ENCODE peak calls at places on chromosomes 1 and 21, in nine cellular contexts. U is Panc1, H is sigmoid colon, K is SK-N-SH, M is GM12878, D is K562, Y is transverse colon, G is prostate gland, I is GM23338. T is an unnamed sample.

GRCh38 chr1:3079381-3080093 is 10.5 kb downstream of the PRDM16 start:
- DNase-seq in D (no peak), H (no peak), G (no peak), M (no peak), K (no peak), Y (no peak), U (no peak), I (no peak), T (no peak)

GRCh38 chr1:221431068-221431651 is 310.7 kb downstream of the DUSP10 start:
- DNase-seq in I (no peak), K (no peak), D (no peak), U (no peak), M (no peak), G (no peak), Y (no peak), H (no peak), T (no peak)

GRCh38 chr1:10958614-10959013 is 53.8 kb upstream of the TARDBP start:
- DNase-seq in U (no peak), D (no peak), K (no peak), H (no peak), Y (no peak), M (no peak), I (peak; percentile 43), G (no peak), T (no peak)

GRCh38 chr1:64545118-64545916 is 75.4 kb downstream of the CACHD1 start:
- DNase-seq in H (no peak), D (no peak), G (no peak), I (no peak), U (no peak), K (no peak), M (no peak), Y (no peak), T (no peak)

GRCh38 chr1:62732327-62732726 is 44.1 kb upstream of the DOCK7 start:
- DNase-seq in M (no peak), I (no peak), H (no peak), G (no peak), D (no peak), K (no peak), Y (no peak), U (no peak), T (no peak)

GRCh38 chr1:2204384-2205190 is 10.0 kb upstream of the FAAP20 start:
- DNase-seq in M (no peak), D (peak; percentile 100), Y (peak; percentile 57), I (peak; percentile 92), K (peak; percentile 99), H (peak; percentile 94), U (no peak), G (no peak), T (peak; percentile 92)

GRCh38 chr1:100657876-100658715 is 61.4 kb upstream of the VCAM1 start:
- DNase-seq in D (no peak), U (no peak), H (no peak), Y (no peak), K (peak; percentile 7), M (no peak), I (no peak), G (no peak), T (no peak)

GRCh38 chr1:94971491-94971924 is 44.6 kb upstream of the CNN3 start:
- DNase-seq in G (no peak), Y (no peak), H (no peak), I (no peak), U (no peak), K (no peak), M (no peak), D (no peak), T (no peak)

GRCh38 chr1:31936278-31936965 is 1.7 kb downstream of the PTP4A2 start:
- DNase-seq in H (no peak), U (no peak), I (no peak), M (no peak), D (no peak), K (no peak), Y (no peak), G (no peak), T (no peak)
- H3K4me1 ChIP-seq in H (peaks cover 66% of the 10 kb centered on the region), U (peaks cover 58% of the 10 kb centered on the region), I (peaks cover 60% of the 10 kb centered on the region), M (peaks cover 29% of the 10 kb centered on the region), D (peaks cover 48% of the 10 kb centered on the region), K (peaks cover 17% of the 10 kb centered on the region), Y (peaks cover 73% of the 10 kb centered on the region), G (peaks cover 6% of the 10 kb centered on the region), T (peaks cover 81% of the 10 kb centered on the region)

DNA sequence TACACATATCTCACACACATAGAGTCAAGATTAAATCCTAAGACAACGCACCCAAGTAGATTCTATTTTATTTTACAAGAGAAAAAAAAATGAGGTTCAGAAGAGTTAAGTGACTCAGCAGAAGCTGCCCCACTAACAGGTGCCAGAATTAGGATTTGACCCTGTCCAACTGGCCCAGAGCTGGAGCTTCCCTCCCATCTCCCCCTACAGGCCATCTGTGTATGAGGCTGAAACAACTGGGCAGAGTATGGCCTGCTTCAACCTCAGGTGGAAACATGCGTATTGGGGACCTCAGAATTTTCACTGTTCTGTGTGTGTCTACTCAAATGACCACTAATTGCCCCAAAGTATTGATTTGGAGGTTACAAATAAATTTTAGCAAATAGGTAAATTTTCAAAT is 29.9 kb downstream of the PSMG1 start:
- DNase-seq in K (peak; percentile 44), Y (no peak), M (no peak), G (no peak), H (no peak), U (no peak), I (peak; percentile 51), D (peak; percentile 56), T (no peak)
- TF ChIP-seq CTCF in K (peak; percentile 52), Y (peak; percentile 13), M (peak; percentile 14), G (no peak), H (no peak), U (peak; percentile 65), I (peak; percentile 58), D (peak; percentile 67), T (no peak)

GRCh38 chr1:31261916-31262315 is 22.2 kb upstream of the NKAIN1 start:
- DNase-seq in M (no peak), D (no peak), I (no peak), U (no peak), H (no peak), G (no peak), Y (no peak), K (no peak), T (no peak)
- TF ChIP-seq POLR2AphosphoS5 in M (no peak), D (no peak), I (no peak), U (no peak), H (no peak), G (peak; percentile 67), Y (no peak), K (no peak), T (no peak)

GRCh38 chr21:45863751-45864150 is 117.8 kb upstream of the COL6A1 start:
- DNase-seq in U (no peak), G (no peak), M (no peak), I (no peak), H (no peak), D (no peak), K (no peak), Y (no peak), T (no peak)

GRCh38 chr21:45863267-45863666 is 118.3 kb upstream of the COL6A1 start:
- DNase-seq in U (no peak), I (no peak), G (no peak), K (no peak), M (no peak), H (no peak), D (no peak), Y (no peak), T (no peak)

GRCh38 chr21:45864436-45864835 is 117.1 kb upstream of the COL6A1 start:
- DNase-seq in D (no peak), I (no peak), K (no peak), U (no peak), M (no peak), Y (no peak), G (no peak), H (no peak), T (no peak)

GRCh38 chr21:45861156-45861870 is 120.3 kb upstream of the COL6A1 start:
- DNase-seq in G (no peak), Y (no peak), K (no peak), H (no peak), I (no peak), D (no peak), M (no peak), U (no peak), T (no peak)

DNA sequence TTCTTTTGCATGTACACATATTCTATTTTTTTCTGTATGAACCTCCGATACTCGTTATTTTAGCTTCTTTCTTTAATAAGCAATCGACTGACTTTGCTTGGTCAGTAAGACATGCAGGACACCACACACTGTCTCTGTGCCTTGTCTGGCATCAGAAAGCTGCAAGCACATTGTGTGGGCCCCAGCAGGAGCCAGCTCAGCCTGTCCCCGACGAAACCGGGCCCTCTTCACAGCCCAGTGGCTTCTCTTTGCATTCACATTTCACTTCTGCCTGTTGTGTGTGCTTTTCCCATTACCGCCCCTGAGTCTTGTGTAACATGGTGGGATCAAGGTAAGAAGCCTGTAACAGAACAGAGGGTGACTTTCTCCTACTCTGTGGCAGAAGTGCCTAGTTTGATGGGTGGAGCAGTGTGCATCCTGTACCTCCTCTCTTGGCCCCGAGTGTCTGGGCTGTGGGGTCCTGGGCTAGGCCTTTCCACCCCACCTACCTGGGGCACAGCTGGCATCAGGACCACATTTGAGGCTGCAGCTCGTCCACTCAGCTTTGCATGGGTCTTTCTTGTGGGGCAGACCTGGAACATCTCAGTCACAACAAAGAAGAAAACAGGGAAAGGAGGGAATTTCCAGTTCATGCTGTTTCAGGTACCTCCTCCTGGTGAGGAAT is 118.9 kb upstream of the COL6A1 start:
- DNase-seq in D (no peak), K (no peak), Y (no peak), G (no peak), U (no peak), M (no peak), I (no peak), H (no peak), T (no peak)
- H3K4me1 ChIP-seq in D (peaks cover 4% of the 10 kb centered on the region), K (peaks cover 30% of the 10 kb centered on the region), Y (no peaks in the 10 kb centered on the region), G (no peaks in the 10 kb centered on the region), U (no peaks in the 10 kb centered on the region), M (no peaks in the 10 kb centered on the region), I (no peaks in the 10 kb centered on the region), H (no peaks in the 10 kb centered on the region), T (no peaks in the 10 kb centered on the region)

GRCh38 chr1:116372651-116373444 is at the start of gene ATP1A1:
- DNase-seq in G (peak; percentile 99), M (peak; percentile 70), D (peak; percentile 97), I (peak; percentile 97), U (no peak), H (peak; percentile 98), K (peak; percentile 98), Y (peak; percentile 99), T (peak; percentile 99)
- TF ChIP-seq CTCF in G (peak; percentile 39), M (peak; percentile 16), D (no peak), I (no peak), U (no peak), H (no peak), K (no peak), Y (peak; percentile 42), T (no peak)

DNA sequence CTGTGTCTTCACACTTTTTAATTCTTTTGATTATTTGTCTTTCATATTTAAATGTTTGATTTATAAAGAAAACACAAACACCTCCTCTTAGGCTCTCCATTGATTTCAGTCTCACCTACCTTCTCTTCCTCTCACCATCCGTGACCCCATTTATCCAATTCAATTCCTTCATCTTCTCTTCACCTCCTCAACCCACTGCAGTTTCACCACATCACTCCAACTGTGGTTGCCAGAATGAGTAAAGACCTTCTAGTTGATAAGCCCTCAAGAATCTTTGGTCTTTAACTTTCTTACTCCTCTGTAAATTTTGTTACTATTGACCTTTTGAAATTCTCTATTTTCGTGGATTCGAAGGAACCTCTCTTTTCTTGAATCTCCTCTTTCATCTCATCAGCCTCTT is 260.7 kb downstream of the CHRM3 start:
- DNase-seq in D (no peak), K (no peak), G (no peak), I (no peak), U (no peak), H (no peak), M (no peak), Y (no peak), T (no peak)
- TF ChIP-seq POLR2AphosphoS5 in D (no peak), K (no peak), G (no peak), I (no peak), U (no peak), H (no peak), M (no peak), Y (no peak), T (no peak)

T was measured in suprapubic skin.